ENCODE peak calls at places on chromosomes 3 and 15, in four cellular contexts. B is GM23338, G is skeletal muscle cell, X is ovary. C is an unnamed sample.

GRCh38 chr3:42490243-42490642 is 12.2 kb upstream of the VIPR1 start:
- DNase-seq in B (no peak), G (no peak), X (no peak), C (peak)

GRCh38 chr3:53200501-53201189 is 39.6 kb downstream of the PRKCD start:
- DNase-seq in B (no peak), G (no peak), X (no peak), C (no peak)

GRCh38 chr15:68321229-68321628 is 43.7 kb downstream of the FEM1B start:
- DNase-seq in B (no peak), G (no peak), X (no peak), C (no peak)

GRCh38 chr3:52790741-52791140 is 3.9 kb upstream of the ITIH3 start:
- DNase-seq in B (no peak), G (no peak), X (no peak), C (no peak)

GRCh38 chr3:197750863-197751737 is 1.4 kb downstream of the FYTTD1 start:
- DNase-seq in B (no peak), G (no peak), X (peak), C (peak)

GRCh38 chr15:58299311-58299850 is 132.4 kb upstream of the LIPC start:
- DNase-seq in B (no peak), G (peak), X (no peak), C (peak)

GRCh38 chr15:64634576-64635485 is 140.6 kb downstream of the RBPMS2 start:
- DNase-seq in B (peak), G (no peak), X (no peak), C (peak)

GRCh38 chr3:13110678-13111116 is 37.5 kb upstream of the IQSEC1 start:
- DNase-seq in B (no peak), G (no peak), X (no peak), C (no peak)

GRCh38 chr3:147881933-147882332 is 472.8 kb downstream of the ZIC1 start:
- DNase-seq in B (peak), G (no peak), X (no peak), C (no peak)

GRCh38 chr3:194139977-194140351 is 4.0 kb downstream of the HES1 start:
- DNase-seq in B (no peak), G (no peak), X (no peak), C (no peak)

GRCh38 chr3:194138098-194138474 is 2.1 kb downstream of the HES1 start:
- DNase-seq in B (no peak), G (no peak), X (no peak), C (peak)

GRCh38 chr3:194137314-194138097 is 1.6 kb downstream of the HES1 start:
- DNase-seq in B (peak), G (no peak), X (peak), C (peak)

GRCh38 chr3:194139085-194139976 is 3.4 kb downstream of the HES1 start:
- DNase-seq in B (peak), G (peak), X (no peak), C (peak)

DNA sequence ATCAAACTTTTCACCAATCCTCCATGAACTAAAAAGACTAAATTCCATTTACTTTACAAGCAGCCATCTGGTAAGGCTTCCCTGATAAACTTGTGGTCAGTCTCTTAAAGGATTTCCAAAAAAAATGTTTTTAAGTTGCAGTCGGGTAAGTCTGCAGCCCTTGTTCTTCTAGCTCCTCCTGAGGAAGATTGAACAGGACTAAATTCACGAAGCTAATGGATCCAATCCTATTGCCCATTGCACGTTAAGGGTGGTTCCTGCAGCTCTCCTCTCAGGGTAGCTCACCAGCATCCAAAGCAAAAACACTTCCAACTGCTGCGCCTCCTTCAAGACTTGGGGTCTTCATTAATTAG is 2.8 kb downstream of the HES1 start:
- DNase-seq in B (no peak), G (no peak), X (no peak), C (no peak)
- H3K4me3 ChIP-seq in B (peak), G (peak), X (no peak), C (peak)

GRCh38 chr15:99511865-99512632 is 53.7 kb upstream of the MEF2A start:
- DNase-seq in B (no peak), G (peak), X (no peak), C (no peak)
- H3K4me3 ChIP-seq in B (no peak), G (no peak), X (no peak), C (no peak)

DNA sequence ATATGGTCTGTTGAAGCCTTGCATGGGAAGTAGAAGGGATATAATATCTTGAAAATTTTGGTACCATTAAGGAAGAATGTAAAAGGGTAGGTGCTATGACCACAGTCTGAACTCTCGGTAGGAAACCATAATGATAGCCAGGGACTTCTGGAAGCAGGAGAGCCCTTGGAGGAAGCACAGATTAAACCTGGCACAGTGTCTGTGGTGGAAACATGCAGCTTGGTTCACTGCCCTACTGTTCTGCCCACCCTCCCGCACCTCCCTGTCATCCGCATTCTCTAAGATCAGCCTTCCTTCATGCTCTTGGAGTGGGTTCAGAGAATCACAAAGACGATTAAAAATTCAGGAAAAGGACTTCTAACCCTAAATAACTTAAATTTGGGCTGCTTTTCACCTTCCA is 20.9 kb downstream of the VPS8 start:
- DNase-seq in B (no peak), G (no peak), X (no peak), C (no peak)
- H3K4me3 ChIP-seq in B (no peak), G (no peak), X (no peak), C (no peak)

DNA sequence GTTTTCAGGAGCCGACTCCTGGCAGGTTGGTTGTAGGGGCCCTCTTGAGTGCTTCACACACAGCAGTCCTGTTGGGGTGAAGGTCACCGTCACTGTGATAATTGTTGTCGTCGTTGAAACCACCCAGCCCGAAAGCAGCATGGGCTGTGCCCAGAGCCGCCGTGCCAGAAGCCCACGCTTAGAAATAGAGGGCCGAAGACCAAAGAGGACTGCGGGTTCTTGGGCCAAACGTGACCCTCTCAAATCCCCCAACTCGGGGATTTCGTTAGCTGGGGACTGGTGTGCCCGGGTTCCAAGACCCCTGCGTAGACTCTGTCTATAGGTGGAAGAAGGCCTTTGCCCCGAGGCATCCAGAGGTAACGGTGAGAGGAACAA is 7.5 kb upstream of the ADAMTS17 start:
- DNase-seq in B (peak), G (no peak), X (no peak), C (no peak)
- H3K4me3 ChIP-seq in B (peak), G (peak), X (peak), C (no peak)